ENCODE peak calls at places on chromosomes 3 and 15, in eight cellular contexts. J, O, S, F, P, D, U and Q are unnamed samples.
A peak's percentile ranks its signal among the peaks of the same experiment; 100 is the strongest.

GRCh38 chr3:195613468-195614069 is 29.8 kb upstream of the APOD start:
- DNase-seq in F (no peak), D (no peak), P (peak; percentile 12), O (no peak), J (peak; percentile 84), S (no peak), U (no peak), Q (peak; percentile 85)

GRCh38 chr15:40930430-40931299 is 1.5 kb downstream of the DLL4 start:
- DNase-seq in U (no peak), O (peak; percentile 86), D (no peak), P (no peak), J (no peak), S (no peak), F (peak; percentile 30), Q (peak; percentile 92)

GRCh38 chr3:87349833-87350232 is 73.4 kb upstream of the POU1F1 start:
- DNase-seq in F (no peak), J (no peak), U (no peak), P (no peak), S (no peak), O (no peak), D (no peak), Q (no peak)

GRCh38 chr3:37992271-37993066 is 1.9 kb downstream of the VILL start:
- DNase-seq in O (peak; percentile 61), P (no peak), S (no peak), U (no peak), J (no peak), F (no peak), D (no peak), Q (peak; percentile 32)

GRCh38 chr3:101784850-101785613 is 6.0 kb downstream of the NXPE3 start:
- DNase-seq in F (no peak), D (no peak), U (no peak), J (no peak), O (no peak), P (no peak), S (no peak), Q (no peak)

GRCh38 chr15:91603681-91604080 is 249.8 kb upstream of the SLCO3A1 start:
- DNase-seq in O (no peak), J (peak; percentile 43), D (no peak), U (no peak), S (no peak), P (no peak), F (no peak), Q (no peak)

GRCh38 chr3:66808891-66809578 is 189.1 kb upstream of the KBTBD8 start:
- DNase-seq in D (no peak), J (no peak), P (no peak), S (no peak), U (no peak), O (no peak), F (no peak), Q (no peak)

GRCh38 chr3:24437326-24437725 is 57.3 kb downstream of the THRB start:
- DNase-seq in U (no peak), J (no peak), P (no peak), O (no peak), F (no peak), S (no peak), D (no peak), Q (no peak)

GRCh38 chr3:177062052-177062732 is 135.1 kb downstream of the TBL1XR1 start:
- DNase-seq in D (no peak), O (no peak), J (peak; percentile 72), S (no peak), U (no peak), P (no peak), F (no peak), Q (no peak)

GRCh38 chr15:25933456-25934158 is 70.5 kb upstream of the ATP10A start:
- DNase-seq in S (peak; percentile 28), P (peak; percentile 84), F (peak; percentile 56), U (peak; percentile 88), J (peak; percentile 40), D (peak; percentile 14), O (peak; percentile 80), Q (peak; percentile 91)

GRCh38 chr3:42072930-42073329 is 18.2 kb upstream of the TRAK1 start:
- DNase-seq in O (no peak), F (no peak), D (no peak), U (no peak), P (no peak), J (no peak), S (no peak), Q (no peak)

GRCh38 chr15:72456684-72457083 is 17.4 kb upstream of the ARIH1 start:
- DNase-seq in D (no peak), S (no peak), O (no peak), U (no peak), J (no peak), F (no peak), P (no peak), Q (no peak)

GRCh38 chr3:67018105-67018788 is 20.1 kb downstream of the KBTBD8 start:
- DNase-seq in U (peak; percentile 16), O (no peak), S (no peak), D (no peak), J (peak; percentile 14), F (no peak), P (no peak), Q (no peak)